ENCODE peak calls at places on chromosome 15, in nine cellular contexts. P is right lobe of liver, Q is nephron progenitor cell, Y is psoas muscle, T is foreskin keratinocyte, H is progenitor cell of endocrine pancreas, X is GM23338, I is Calu3, C is A549. B is an unnamed sample.

GRCh38 chr15:77889009-77889806 is 188.3 kb downstream of the TBC1D2B start:
- DNase-seq in P (no peak), Q (no peak), Y (peak; percentile 39), T (no peak), H (no peak), X (no peak), I (no peak), C (no peak), B (no peak)

GRCh38 chr15:99251436-99251821 is at the start of gene LRRC28:
- DNase-seq in P (no peak), Q (no peak), Y (no peak), T (no peak), H (no peak), X (no peak), I (no peak), C (no peak), B (no peak)

GRCh38 chr15:80174017-80174746 is 21.4 kb downstream of the FAH start:
- DNase-seq in P (peak; percentile 73), Q (no peak), Y (peak; percentile 88), T (no peak), H (no peak), X (no peak), I (no peak), C (no peak), B (no peak)

GRCh38 chr15:74995779-74996765 is 709 bp downstream of the SCAMP5 start:
- DNase-seq in P (no peak), Q (peak; percentile 47), Y (no peak), T (no peak), H (peak; percentile 40), X (peak; percentile 74), I (no peak), C (no peak), B (no peak)

GRCh38 chr15:92565351-92566125 is 90.0 kb downstream of the FAM174B start:
- DNase-seq in P (no peak), Q (no peak), Y (no peak), T (no peak), H (no peak), X (no peak), I (no peak), C (no peak), B (no peak)

GRCh38 chr15:82750831-82751181 is 41.1 kb upstream of the AP3B2 start:
- DNase-seq in P (no peak), Q (no peak), Y (peak; percentile 63), T (no peak), H (no peak), X (peak; percentile 39), I (peak; percentile 20), C (peak; percentile 18), B (peak; percentile 31)

GRCh38 chr15:71296032-71296686 is 180.9 kb downstream of the THSD4 start:
- DNase-seq in P (no peak), Q (no peak), Y (no peak), T (peak; percentile 95), H (no peak), X (no peak), I (peak; percentile 24), C (peak; percentile 94), B (no peak)

GRCh38 chr15:63482874-63483323 is 21.5 kb upstream of the USP3 start:
- DNase-seq in P (no peak), Q (no peak), Y (no peak), T (no peak), H (no peak), X (no peak), I (no peak), C (peak; percentile 46), B (no peak)

GRCh38 chr15:94083467-94083991 is 147.8 kb upstream of the MCTP2 start:
- DNase-seq in P (no peak), Q (no peak), Y (no peak), T (no peak), H (no peak), X (no peak), I (no peak), C (no peak), B (no peak)

GRCh38 chr15:76988874-76989780 is 5.8 kb upstream of the PSTPIP1 start:
- DNase-seq in P (peak; percentile 18), Q (no peak), Y (no peak), T (no peak), H (no peak), X (no peak), I (no peak), C (no peak), B (no peak)

DNA sequence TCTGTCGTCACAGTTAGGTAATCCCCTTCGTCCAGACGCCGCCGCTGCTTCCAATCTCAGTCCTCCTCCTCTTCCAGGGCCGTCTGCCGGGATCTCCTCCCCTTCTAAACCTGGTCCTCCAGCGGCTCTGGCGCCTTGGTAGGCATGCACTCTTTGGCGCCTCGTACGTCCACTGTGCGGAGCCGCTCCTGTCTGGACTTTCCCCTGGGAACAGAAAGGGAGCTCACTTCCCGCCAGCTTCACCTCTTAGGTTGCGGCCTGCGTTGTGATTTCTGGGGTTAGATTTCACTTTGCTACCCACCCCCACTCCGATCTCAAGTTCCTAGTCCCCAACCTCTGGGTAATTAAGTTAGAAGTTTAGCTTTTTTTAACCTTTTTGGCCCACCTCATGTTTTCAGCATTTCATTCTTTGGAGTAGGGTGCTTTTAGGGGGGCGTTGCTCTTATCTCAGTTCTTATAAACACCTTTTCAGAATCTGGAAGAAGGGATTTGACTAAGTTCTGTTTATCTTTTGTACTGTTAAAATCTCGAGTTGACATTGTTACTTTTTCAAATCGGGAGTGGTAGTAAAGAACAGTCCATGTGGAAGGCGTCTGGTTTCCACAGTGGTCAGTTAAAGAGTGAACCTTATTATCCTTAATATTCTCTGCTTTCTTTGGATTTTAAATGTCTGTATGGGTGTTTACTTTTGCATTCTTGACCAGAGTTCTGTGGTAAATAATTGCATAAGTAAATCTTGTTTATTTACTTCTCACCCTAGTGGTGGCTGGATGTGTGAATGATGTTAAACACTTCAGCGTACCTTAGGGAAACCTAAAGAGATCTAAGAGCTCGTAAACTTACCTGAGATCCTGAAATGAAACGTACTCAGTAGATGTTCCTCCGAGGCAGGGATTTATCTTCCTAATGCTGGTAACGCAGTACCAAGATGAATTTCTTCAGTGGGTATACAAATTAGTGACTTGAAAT is 611 bp downstream of the CTDSPL2 start:
- DNase-seq in P (no peak), Q (peak; percentile 69), Y (no peak), T (peak; percentile 53), H (no peak), X (peak; percentile 74), I (peak; percentile 41), C (peak; percentile 28), B (no peak)
- TF ChIP-seq CTCF in P (no peak), Q (no peak), Y (no peak), T (peak; percentile 41), H (peak; percentile 41), X (no peak), I (no peak), C (no peak), B (no peak)

GRCh38 chr15:31203999-31204398 is 102.5 kb upstream of the TRPM1 start:
- DNase-seq in P (no peak), Q (no peak), Y (no peak), T (no peak), H (no peak), X (no peak), I (no peak), C (no peak), B (no peak)
- TF ChIP-seq CTCF in P (no peak), Q (no peak), Y (no peak), T (no peak), H (no peak), X (no peak), I (no peak), C (no peak), B (no peak)

DNA sequence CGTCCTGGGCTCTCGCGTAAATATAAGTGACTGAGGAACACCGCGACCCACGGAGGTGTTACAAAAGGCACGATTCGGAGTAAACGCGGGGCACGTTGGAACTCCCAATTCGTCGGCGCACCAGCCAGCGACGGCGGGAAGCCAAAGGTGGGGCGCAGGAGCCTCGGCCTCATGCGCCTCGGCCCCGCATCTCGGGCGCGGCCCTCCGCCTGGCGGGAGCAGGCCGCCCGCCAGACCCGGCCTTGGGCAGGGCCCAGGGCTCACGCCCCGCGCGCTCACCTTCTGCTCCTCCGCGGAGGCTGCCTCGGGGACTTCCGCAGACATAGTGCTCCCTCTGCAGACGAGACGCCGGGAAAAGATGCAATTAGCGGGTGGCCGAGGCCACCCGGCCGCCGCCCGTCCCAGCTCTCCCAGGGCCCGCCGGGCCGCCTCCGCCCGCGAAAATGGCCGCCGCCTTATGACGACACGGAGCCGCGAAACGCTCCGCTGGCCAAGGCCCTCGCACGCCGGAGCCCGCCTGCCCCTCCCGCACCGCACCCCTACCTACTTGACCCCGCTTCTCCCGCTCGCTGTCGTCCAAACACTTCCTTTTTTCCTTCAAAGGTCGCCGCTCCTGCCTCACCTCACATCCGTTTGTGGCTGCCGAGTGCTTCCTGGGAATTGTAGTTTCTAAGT is at the start of gene ARPP19:
- DNase-seq in P (peak; percentile 90), Q (peak; percentile 91), Y (peak; percentile 95), T (peak; percentile 72), H (peak; percentile 81), X (peak; percentile 98), I (peak; percentile 91), C (peak; percentile 99), B (peak; percentile 90)
- TF ChIP-seq CTCF in P (peak; percentile 9), Q (no peak), Y (no peak), T (peak; percentile 54), H (no peak), X (peak; percentile 33), I (no peak), C (no peak), B (peak; percentile 42)

GRCh38 chr15:28022961-28023360 is 76.2 kb downstream of the OCA2 start:
- DNase-seq in P (no peak), Q (no peak), Y (no peak), T (no peak), H (no peak), X (no peak), I (no peak), C (no peak), B (no peak)

GRCh38 chr15:28022181-28022580 is 76.9 kb downstream of the OCA2 start:
- DNase-seq in P (no peak), Q (no peak), Y (no peak), T (no peak), H (no peak), X (no peak), I (no peak), C (no peak), B (no peak)

GRCh38 chr15:28019594-28020320 is 79.4 kb downstream of the OCA2 start:
- DNase-seq in P (no peak), Q (peak; percentile 36), Y (no peak), T (no peak), H (no peak), X (peak; percentile 27), I (no peak), C (no peak), B (peak; percentile 9)

GRCh38 chr15:28020644-28021043 is 78.5 kb downstream of the OCA2 start:
- DNase-seq in P (no peak), Q (no peak), Y (no peak), T (no peak), H (no peak), X (no peak), I (no peak), C (no peak), B (peak; percentile 18)

DNA sequence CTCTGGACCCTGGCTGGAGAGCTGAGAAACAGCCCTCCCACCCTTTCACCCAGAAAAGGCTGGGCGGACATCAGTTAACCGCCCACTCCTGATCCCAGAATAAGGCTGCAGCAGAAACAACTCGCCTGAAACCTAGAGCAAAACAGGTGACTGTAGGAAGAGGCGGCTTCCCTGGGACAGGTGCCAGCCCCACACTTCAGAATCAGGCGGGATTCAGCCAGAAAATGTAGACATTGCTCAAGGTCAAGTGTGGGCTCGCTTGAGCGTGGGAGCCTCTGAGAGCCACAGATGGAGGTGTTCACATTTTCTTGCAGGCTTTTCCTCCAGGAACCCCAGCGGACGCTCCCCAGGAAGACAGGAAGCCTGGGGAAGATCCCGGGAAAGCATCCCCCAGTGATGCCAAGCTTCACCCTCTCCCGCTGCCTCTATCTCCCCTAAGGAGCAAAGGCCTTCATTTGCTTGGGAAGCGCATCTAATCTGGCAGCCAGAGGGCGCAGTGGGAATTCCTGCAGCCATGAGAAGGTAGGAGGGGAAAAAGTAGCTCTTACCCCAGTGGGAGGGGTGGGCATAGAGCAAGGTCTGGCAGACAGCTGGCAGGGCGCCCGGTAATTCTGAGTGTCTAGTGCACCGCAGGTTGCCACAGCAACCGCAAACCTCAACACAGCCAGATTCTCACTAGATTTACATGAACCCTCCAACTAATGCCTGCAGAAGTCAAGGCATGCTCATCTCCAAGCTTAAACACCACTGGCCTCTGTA is 77.7 kb downstream of the OCA2 start:
- DNase-seq in P (peak; percentile 94), Q (peak; percentile 34), Y (no peak), T (peak; percentile 14), H (no peak), X (peak; percentile 84), I (peak; percentile 0), C (peak; percentile 75), B (no peak)
- TF ChIP-seq CTCF in P (peak; percentile 62), Q (peak; percentile 33), Y (peak; percentile 28), T (no peak), H (peak; percentile 58), X (peak; percentile 85), I (no peak), C (peak; percentile 58), B (no peak)